ENCODE peak calls at places on chromosomes 2 and 18, in six cellular contexts. H is PC-9, Z is neural progenitor cell, S is PC-3, K is mammary epithelial cell, F is SK-N-SH. V is an unnamed sample.

GRCh38 chr2:71884303-71885042 is 263.2 kb downstream of the CYP26B1 start:
- DNase-seq in H (peak; percentile 21), Z (no peak), S (peak; percentile 89), K (peak; percentile 80), F (no peak), V (no peak)

GRCh38 chr2:152500336-152500735 is 165.4 kb downstream of the FMNL2 start:
- DNase-seq in H (no peak), Z (no peak), S (no peak), K (no peak), F (no peak), V (no peak)

GRCh38 chr18:7575465-7576026 is 8.4 kb downstream of the PTPRM start:
- DNase-seq in H (no peak), Z (no peak), S (peak; percentile 83), K (peak; percentile 44), F (no peak), V (no peak)

GRCh38 chr18:58004317-58004716 is 39.7 kb upstream of the NEDD4L start:
- DNase-seq in H (no peak), Z (no peak), S (peak; percentile 92), K (peak; percentile 76), F (no peak), V (no peak)

GRCh38 chr2:19299032-19299431 is 59.4 kb downstream of the OSR1 start:
- DNase-seq in H (no peak), Z (no peak), S (no peak), K (peak; percentile 4), F (no peak), V (no peak)

GRCh38 chr2:235779444-235779896 is 285.6 kb downstream of the AGAP1 start:
- DNase-seq in H (peak; percentile 87), Z (peak; percentile 86), S (peak; percentile 85), K (peak; percentile 67), F (peak; percentile 78), V (peak; percentile 90)

GRCh38 chr2:201654611-201655384 is 11.5 kb upstream of the TMEM237 start:
- DNase-seq in H (no peak), Z (no peak), S (no peak), K (no peak), F (no peak), V (no peak)

GRCh38 chr2:230408244-230408842 is 7.7 kb upstream of the SP100 start:
- DNase-seq in H (no peak), Z (no peak), S (peak; percentile 73), K (no peak), F (no peak), V (no peak)

GRCh38 chr18:79797518-79798345 is at the start of gene KCNG2:
- DNase-seq in H (peak; percentile 3), Z (peak; percentile 87), S (no peak), K (no peak), F (peak; percentile 77), V (no peak)

GRCh38 chr2:66432801-66433694 is 1.9 kb upstream of the MEIS1 start:
- DNase-seq in H (peak; percentile 81), Z (peak; percentile 96), S (peak; percentile 88), K (peak; percentile 93), F (peak; percentile 94), V (no peak)

GRCh38 chr2:198116652-198117175 is 312.3 kb downstream of the PLCL1 start:
- DNase-seq in H (no peak), Z (no peak), S (no peak), K (no peak), F (no peak), V (no peak)

GRCh38 chr2:56127013-56127772 is 56.6 kb upstream of the CCDC85A start:
- DNase-seq in H (no peak), Z (no peak), S (no peak), K (no peak), F (peak; percentile 34), V (no peak)

GRCh38 chr18:49910019-49910418 is 96.7 kb upstream of the ACAA2 start:
- DNase-seq in H (no peak), Z (no peak), S (no peak), K (no peak), F (peak; percentile 58), V (no peak)

GRCh38 chr18:11689972-11690570 is 1.0 kb downstream of the GNAL start:
- DNase-seq in H (no peak), Z (no peak), S (no peak), K (peak; percentile 46), F (no peak), V (no peak)

GRCh38 chr2:45816273-45816672 is 164.8 kb downstream of the PRKCE start:
- DNase-seq in H (no peak), Z (no peak), S (no peak), K (no peak), F (no peak), V (no peak)
- H3K27ac ChIP-seq in H (no peak overlapping the region), Z (no peak overlapping the region), S (no peak overlapping the region), K (no peak overlapping the region), F (no peak overlapping the region), V (peak overlapping the region; percentile 66)

DNA sequence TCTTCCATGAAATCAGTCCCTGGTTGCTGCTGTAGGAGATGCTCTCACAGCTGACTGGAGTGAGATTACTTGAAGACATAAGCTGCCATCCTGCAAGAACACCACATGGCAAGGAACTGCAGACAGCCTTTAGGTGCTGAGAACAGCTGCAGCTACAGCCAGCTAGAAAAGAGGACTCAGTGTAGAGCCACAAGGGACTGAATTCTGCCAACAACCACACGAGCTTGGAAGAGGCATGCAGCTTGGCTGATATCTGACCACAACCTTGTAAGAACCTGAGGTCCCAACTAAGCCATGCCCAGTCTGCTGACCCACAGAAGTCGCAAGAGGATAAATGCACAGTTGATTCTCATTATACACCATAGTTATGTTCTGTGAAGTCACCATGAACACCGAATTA is 181.8 kb upstream of the ARL4C start:
- DNase-seq in H (no peak), Z (no peak), S (no peak), K (no peak), F (no peak), V (no peak)
- H3K4me1 ChIP-seq in H (peaks cover 83% of the 10 kb centered on the region), Z (peaks cover 51% of the 10 kb centered on the region), S (peaks cover 61% of the 10 kb centered on the region), K (peaks cover 64% of the 10 kb centered on the region), F (peaks cover 2% of the 10 kb centered on the region), V (no peaks in the 10 kb centered on the region)

GRCh38 chr2:224569654-224570053 is 15.5 kb downstream of the CUL3 start:
- DNase-seq in H (no peak), Z (no peak), S (no peak), K (no peak), F (no peak), V (no peak)
- H4K20me1 ChIP-seq in H (peaks cover 100% of the 10 kb centered on the region), Z (peaks cover 85% of the 10 kb centered on the region), S (peaks cover 72% of the 10 kb centered on the region), K (peaks cover 10% of the 10 kb centered on the region), F (peaks cover 100% of the 10 kb centered on the region), V (peaks cover 8% of the 10 kb centered on the region)

GRCh38 chr2:61920548-61920947 is 15.1 kb downstream of the COMMD1 start:
- DNase-seq in H (no peak), Z (no peak), S (no peak), K (no peak), F (no peak), V (no peak)
- H3K27ac ChIP-seq in H (no peak overlapping the region), Z (no peak overlapping the region), S (no peak overlapping the region), K (no peak overlapping the region), F (no peak overlapping the region), V (no peak overlapping the region)

DNA sequence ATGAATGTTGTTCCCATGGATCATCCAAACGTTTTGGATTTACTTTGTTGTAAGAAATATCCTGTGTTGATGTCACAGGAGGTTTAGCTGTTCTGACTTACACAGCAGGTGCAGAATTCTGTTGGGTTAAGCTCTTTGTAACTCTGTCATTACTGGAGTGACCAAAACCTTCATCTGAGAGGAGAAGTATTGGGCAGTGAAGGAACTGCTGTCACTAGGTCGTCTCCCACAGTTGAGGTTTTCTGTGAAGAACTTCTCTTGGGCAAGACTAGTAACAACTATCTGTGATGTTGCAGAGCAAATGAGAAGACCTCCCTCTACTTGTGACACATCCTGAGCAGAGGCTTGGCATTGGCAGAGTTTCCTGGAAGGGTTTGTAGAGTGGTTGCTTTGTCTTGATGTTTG is 2.9 kb downstream of the SPTBN1 start:
- DNase-seq in H (no peak), Z (no peak), S (peak; percentile 48), K (peak; percentile 31), F (no peak), V (no peak)
- H3K4me1 ChIP-seq in H (peaks cover 28% of the 10 kb centered on the region), Z (peaks cover 11% of the 10 kb centered on the region), S (peaks cover 29% of the 10 kb centered on the region), K (peaks cover 30% of the 10 kb centered on the region), F (peaks cover 18% of the 10 kb centered on the region), V (peaks cover 23% of the 10 kb centered on the region)

V was measured in Karpas-422.